ENCODE peak calls at places on chromosomes 16 and 17, in four cellular contexts. N is upper lobe of left lung, Y is IMR-90, K is stomach. V is an unnamed sample. For H3K4me1, the result is how much of the 10 kb centered on the place peaks cover.

GRCh38 chr16:50267151-50267631 is 840 bp downstream of the ADCY7 start:
- DNase-seq in Y (no peak), N (no peak), K (no peak), V (no peak)

GRCh38 chr17:57586099-57586702 is 158.9 kb downstream of the CCDC182 start:
- DNase-seq in K (no peak), N (no peak), Y (no peak), V (no peak)

GRCh38 chr16:31700200-31700529 is 172.5 kb downstream of the AHSP start:
- DNase-seq in N (no peak), Y (no peak), K (no peak), V (no peak)

GRCh38 chr16:74730049-74730683 is 29.5 kb upstream of the MLKL start:
- DNase-seq in K (peak), N (peak), Y (no peak), V (no peak)

GRCh38 chr16:46871587-46871986 is 12.6 kb upstream of the GPT2 start:
- DNase-seq in Y (no peak), K (no peak), N (no peak), V (no peak)

GRCh38 chr17:55356440-55357328 is 65.0 kb downstream of the MMD start:
- DNase-seq in Y (peak), K (peak), N (peak), V (no peak)

GRCh38 chr16:1342526-1343427 is 8.9 kb downstream of the TSR3 start:
- DNase-seq in K (peak), Y (peak), N (peak), V (peak)

GRCh38 chr16:56647641-56648431 is 3.9 kb upstream of the MT1B start:
- DNase-seq in N (no peak), K (no peak), Y (no peak), V (no peak)

GRCh38 chr16:57530104-57530522 is 6.3 kb downstream of the CCDC102A start:
- DNase-seq in K (no peak), N (peak), Y (peak), V (peak)

GRCh38 chr16:3283525-3284447 is 495 bp downstream of the ZNF263 start:
- DNase-seq in Y (no peak), N (peak), K (no peak), V (peak)

GRCh38 chr16:64864232-64864803 is 257.5 kb downstream of the CDH11 start:
- DNase-seq in N (no peak), Y (peak), K (no peak), V (no peak)

GRCh38 chr17:17491031-17491471 is 5.1 kb downstream of the RASD1 start:
- DNase-seq in K (no peak), Y (no peak), N (no peak), V (no peak)

GRCh38 chr16:89912143-89912542 is 6.5 kb upstream of the MC1R start:
- DNase-seq in K (no peak), N (no peak), Y (no peak), V (peak)

GRCh38 chr16:9703731-9704130 is 478.5 kb downstream of the GRIN2A start:
- DNase-seq in Y (no peak), N (no peak), K (no peak), V (no peak)

GRCh38 chr16:7437843-7438242 is 105.2 kb downstream of the RBFOX1 start:
- DNase-seq in N (no peak), Y (no peak), K (no peak), V (no peak)

GRCh38 chr17:69240201-69240600 is 11.6 kb upstream of the ABCA10 start:
- DNase-seq in N (no peak), Y (no peak), K (no peak), V (no peak)

GRCh38 chr16:56683424-56684162 is 1.3 kb downstream of the MT1X start:
- DNase-seq in K (no peak), N (no peak), Y (no peak), V (no peak)

GRCh38 chr16:72013389-72013788 is 4.8 kb downstream of the DHODH start:
- DNase-seq in K (no peak), Y (peak), N (peak), V (no peak)

GRCh38 chr17:80822700-80823410 is 168.8 kb upstream of the CHMP6 start:
- DNase-seq in N (no peak), K (no peak), Y (no peak), V (no peak)

GRCh38 chr17:29624586-29624985 is 1.9 kb upstream of the CORO6 start:
- DNase-seq in Y (no peak), N (no peak), K (no peak), V (no peak)

GRCh38 chr16:2779978-2780898 is 3.2 kb upstream of the ELOB start:
- DNase-seq in K (no peak), Y (no peak), N (no peak), V (peak)

GRCh38 chr16:28131210-28131609 is 67.7 kb upstream of the GSG1L start:
- DNase-seq in N (no peak), Y (no peak), K (no peak), V (no peak)

GRCh38 chr17:63961355-63962207 is 11.1 kb downstream of the SCN4A start:
- DNase-seq in N (peak), Y (peak), K (peak), V (peak)

GRCh38 chr17:55609737-55610201 is 98.5 kb upstream of the SMIM36 start:
- DNase-seq in N (no peak), Y (peak), K (peak), V (no peak)

GRCh38 chr17:67054011-67054591 is 9.7 kb downstream of the CACNG1 start:
- DNase-seq in N (no peak), K (peak), Y (no peak), V (no peak)

GRCh38 chr16:71364306-71364705 is 5.8 kb downstream of the CALB2 start:
- DNase-seq in K (no peak), Y (no peak), N (no peak), V (no peak)

GRCh38 chr16:46866286-46866685 is 17.9 kb upstream of the GPT2 start:
- DNase-seq in Y (no peak), N (no peak), K (no peak), V (no peak)

GRCh38 chr17:40110026-40110425 is 9.6 kb upstream of the NR1D1 start:
- DNase-seq in Y (no peak), K (no peak), N (peak), V (no peak)

GRCh38 chr16:13397126-13397525 is 495.7 kb downstream of the SHISA9 start:
- DNase-seq in K (no peak), Y (no peak), N (no peak), V (no peak)

GRCh38 chr16:27475561-27475960 is 73.6 kb downstream of the IL21R start:
- DNase-seq in Y (peak), K (no peak), N (no peak), V (no peak)

GRCh38 chr17:8995711-8996110 is 25.6 kb upstream of the NTN1 start:
- DNase-seq in Y (no peak), K (no peak), N (no peak), V (no peak)

GRCh38 chr16:68472581-68472980 is 24.3 kb upstream of the SMPD3 start:
- DNase-seq in K (no peak), N (no peak), Y (no peak), V (no peak)

GRCh38 chr16:86355538-86355937 is 154.8 kb upstream of the FOXF1 start:
- DNase-seq in K (no peak), N (no peak), Y (peak), V (no peak)

DNA sequence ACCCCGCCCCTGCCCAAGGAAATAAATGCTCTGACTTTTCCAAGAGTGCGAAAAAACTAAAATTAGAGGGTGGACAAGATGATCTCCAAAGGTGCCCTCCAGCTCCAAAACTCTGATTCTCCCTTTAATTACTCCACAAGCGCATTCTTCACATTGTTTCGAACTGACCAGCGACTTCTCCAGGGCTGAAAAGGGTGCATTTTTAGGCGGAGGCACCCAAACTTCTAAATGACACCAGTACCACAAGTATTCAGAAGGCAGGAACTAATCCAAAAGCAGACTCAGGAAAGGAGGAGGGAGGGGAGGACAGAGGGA is 750 bp downstream of the ZFHX3 start:
- DNase-seq in N (no peak), K (no peak), Y (peak), V (no peak)
- H3K4me1 ChIP-seq in N (under half), K (under half), Y (half or more), V (half or more)

GRCh38 chr16:25014500-25015147 is 545 bp downstream of the ARHGAP17 start:
- DNase-seq in N (peak), K (peak), Y (peak), V (peak)
- H3K4me1 ChIP-seq in N (under half), K (under half), Y (under half), V (under half)

GRCh38 chr17:82225368-82226029 is 3.3 kb upstream of the SLC16A3 start:
- DNase-seq in N (no peak), Y (no peak), K (no peak), V (peak)

GRCh38 chr17:82223517-82223916 is 5.3 kb upstream of the SLC16A3 start:
- DNase-seq in K (no peak), Y (no peak), N (no peak), V (no peak)

GRCh38 chr17:82221341-82221902 is 7.4 kb upstream of the SLC16A3 start:
- DNase-seq in K (no peak), Y (no peak), N (no peak), V (no peak)

GRCh38 chr17:82224666-82225065 is 4.2 kb upstream of the SLC16A3 start:
- DNase-seq in Y (no peak), N (no peak), K (no peak), V (no peak)

DNA sequence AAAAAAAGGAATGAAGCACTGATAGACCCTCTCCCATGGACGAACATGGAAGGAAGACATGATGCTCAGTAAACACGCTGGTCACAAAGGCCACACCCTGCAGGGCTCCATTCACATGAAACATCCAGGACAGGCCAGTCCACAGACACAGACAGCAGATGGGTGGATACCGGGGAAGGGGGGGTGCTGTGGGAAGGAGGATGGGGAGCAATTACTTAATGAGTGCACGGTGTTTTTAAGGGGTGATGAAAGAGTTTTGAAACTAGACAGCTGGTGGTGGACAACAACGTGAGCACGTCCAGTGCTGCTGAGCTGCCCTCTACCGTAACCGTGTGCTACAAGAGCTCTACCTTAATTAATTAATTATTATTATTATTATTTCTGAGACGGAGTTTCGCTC is 6.0 kb upstream of the SLC16A3 start:
- DNase-seq in Y (no peak), K (no peak), N (peak), V (no peak)
- H3K4me1 ChIP-seq in Y (under half), K (under half), N (under half), V (under half)

GRCh38 chr17:48338720-48339119 is 91.3 kb downstream of the SKAP1 start:
- DNase-seq in N (no peak), Y (no peak), K (no peak), V (no peak)
- H3K4me1 ChIP-seq in N (under half), Y (under half), K (under half), V (under half)

DNA sequence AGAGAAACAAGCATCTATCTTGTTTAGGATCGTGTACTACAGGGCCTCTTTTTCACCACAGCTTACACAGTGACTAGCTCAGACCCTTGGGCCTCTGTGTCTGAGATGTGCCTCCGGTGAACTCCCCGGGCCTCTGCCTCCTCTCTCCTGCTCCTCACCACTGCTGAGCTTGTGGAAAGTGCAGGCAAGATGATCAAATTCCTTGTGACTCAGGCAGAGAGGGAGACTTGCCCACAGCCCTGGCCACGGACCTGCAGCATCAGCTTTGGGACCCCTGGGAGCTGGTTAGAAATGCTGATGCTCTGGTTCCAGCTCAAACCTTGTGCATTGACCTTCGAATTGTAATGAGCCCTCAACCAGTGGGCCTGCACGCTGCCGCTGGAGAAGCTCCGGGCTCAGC is 79.8 kb downstream of the ZDHHC7 start:
- DNase-seq in Y (peak), N (no peak), K (no peak), V (no peak)
- H3K4me1 ChIP-seq in Y (under half), N (under half), K (under half), V (under half)

GRCh38 chr17:1107777-1108559 is 71.8 kb downstream of the ABR start:
- DNase-seq in N (no peak), Y (no peak), K (no peak), V (no peak)
- H3K4me1 ChIP-seq in N (half or more), Y (under half), K (half or more), V (half or more)

V was measured in suprapubic skin.